ENCODE peak calls at places on chromosomes 4 and X, in five cellular contexts. One of them, this sample, is unnamed.

GRCh38 chr4:168744021-168744420 is 247.2 kb downstream of the PALLD start:
- DNase-seq in GM13976: no peak
- DNase-seq in HFFc6: no peak
- DNase-seq in activated naive CD8-positive, alpha-beta T cell treated with anti-CD3 and anti-CD28 coated beads for 36 hours: no peak
- DNase-seq in left cardiac atrium: no peak
- DNase-seq in this sample: no peak

GRCh38 chrX:16160729-16161128 is 6.6 kb upstream of the MAGEB17 start:
- DNase-seq in GM13976: no peak
- DNase-seq in HFFc6: peak; percentile 78
- DNase-seq in activated naive CD8-positive, alpha-beta T cell treated with anti-CD3 and anti-CD28 coated beads for 36 hours: no peak
- DNase-seq in left cardiac atrium: no peak
- DNase-seq in this sample: no peak

GRCh38 chr4:170374770-170375169 is 285.0 kb upstream of the AADAT start:
- DNase-seq in GM13976: peak; percentile 45
- DNase-seq in HFFc6: no peak
- DNase-seq in activated naive CD8-positive, alpha-beta T cell treated with anti-CD3 and anti-CD28 coated beads for 36 hours: peak; percentile 3
- DNase-seq in left cardiac atrium: no peak
- DNase-seq in this sample: peak; percentile 47

GRCh38 chr4:2621419-2621818 is 85.0 kb downstream of the FAM193A start:
- DNase-seq in GM13976: no peak
- DNase-seq in HFFc6: no peak
- DNase-seq in activated naive CD8-positive, alpha-beta T cell treated with anti-CD3 and anti-CD28 coated beads for 36 hours: no peak
- DNase-seq in left cardiac atrium: no peak
- DNase-seq in this sample: no peak

GRCh38 chrX:130114141-130114561 is 3.9 kb upstream of the ELF4 start:
- DNase-seq in GM13976: no peak
- DNase-seq in HFFc6: no peak
- DNase-seq in activated naive CD8-positive, alpha-beta T cell treated with anti-CD3 and anti-CD28 coated beads for 36 hours: no peak
- DNase-seq in left cardiac atrium: no peak
- DNase-seq in this sample: no peak

GRCh38 chr4:2786152-2786671 is 6.7 kb upstream of the SH3BP2 start:
- DNase-seq in GM13976: peak; percentile 74
- DNase-seq in HFFc6: no peak
- DNase-seq in activated naive CD8-positive, alpha-beta T cell treated with anti-CD3 and anti-CD28 coated beads for 36 hours: peak; percentile 84
- DNase-seq in left cardiac atrium: no peak
- DNase-seq in this sample: peak; percentile 69

GRCh38 chrX:52346462-52347165 is 22.2 kb upstream of the XAGE2 start:
- DNase-seq in GM13976: no peak
- DNase-seq in HFFc6: peak; percentile 23
- DNase-seq in activated naive CD8-positive, alpha-beta T cell treated with anti-CD3 and anti-CD28 coated beads for 36 hours: peak; percentile 10
- DNase-seq in left cardiac atrium: no peak
- DNase-seq in this sample: no peak

GRCh38 chr4:57190651-57191481 is 80.7 kb upstream of the IGFBP7 start:
- DNase-seq in GM13976: peak; percentile 40
- DNase-seq in HFFc6: peak; percentile 27
- DNase-seq in activated naive CD8-positive, alpha-beta T cell treated with anti-CD3 and anti-CD28 coated beads for 36 hours: peak; percentile 5
- DNase-seq in left cardiac atrium: no peak
- DNase-seq in this sample: peak; percentile 36

GRCh38 chrX:120111611-120112010 is 4.1 kb downstream of the RHOXF1 start:
- DNase-seq in GM13976: no peak
- DNase-seq in HFFc6: no peak
- DNase-seq in activated naive CD8-positive, alpha-beta T cell treated with anti-CD3 and anti-CD28 coated beads for 36 hours: no peak
- DNase-seq in left cardiac atrium: no peak
- DNase-seq in this sample: no peak

GRCh38 chrX:15475021-15475420 is 18.1 kb downstream of the PIR start:
- DNase-seq in GM13976: no peak
- DNase-seq in HFFc6: no peak
- DNase-seq in activated naive CD8-positive, alpha-beta T cell treated with anti-CD3 and anti-CD28 coated beads for 36 hours: no peak
- DNase-seq in left cardiac atrium: no peak
- DNase-seq in this sample: no peak

GRCh38 chr4:25795566-25796454 is 67.0 kb downstream of the SEL1L3 start:
- DNase-seq in GM13976: no peak
- DNase-seq in HFFc6: peak; percentile 87
- DNase-seq in activated naive CD8-positive, alpha-beta T cell treated with anti-CD3 and anti-CD28 coated beads for 36 hours: no peak
- DNase-seq in left cardiac atrium: no peak
- DNase-seq in this sample: no peak

GRCh38 chr4:174437324-174437723 is 85.0 kb downstream of the HPGD start:
- DNase-seq in GM13976: no peak
- DNase-seq in HFFc6: no peak
- DNase-seq in activated naive CD8-positive, alpha-beta T cell treated with anti-CD3 and anti-CD28 coated beads for 36 hours: no peak
- DNase-seq in left cardiac atrium: no peak
- DNase-seq in this sample: no peak

GRCh38 chrX:75968293-75968692 is 183.2 kb upstream of the MAGEE2 start:
- DNase-seq in GM13976: no peak
- DNase-seq in HFFc6: no peak
- DNase-seq in activated naive CD8-positive, alpha-beta T cell treated with anti-CD3 and anti-CD28 coated beads for 36 hours: no peak
- DNase-seq in left cardiac atrium: no peak
- DNase-seq in this sample: no peak

GRCh38 chr4:85807247-85807915 is 332.4 kb downstream of the ARHGAP24 start:
- DNase-seq in GM13976: no peak
- DNase-seq in HFFc6: no peak
- DNase-seq in activated naive CD8-positive, alpha-beta T cell treated with anti-CD3 and anti-CD28 coated beads for 36 hours: no peak
- DNase-seq in left cardiac atrium: peak; percentile 63
- DNase-seq in this sample: no peak

GRCh38 chrX:20252392-20253231 is 14.1 kb downstream of the RPS6KA3 start:
- DNase-seq in GM13976: peak; percentile 15
- DNase-seq in HFFc6: no peak
- DNase-seq in activated naive CD8-positive, alpha-beta T cell treated with anti-CD3 and anti-CD28 coated beads for 36 hours: peak; percentile 57
- DNase-seq in left cardiac atrium: peak; percentile 37
- DNase-seq in this sample: peak; percentile 16

GRCh38 chr4:961651-962230 is 11.6 kb downstream of the DGKQ start:
- DNase-seq in GM13976: no peak
- DNase-seq in HFFc6: no peak
- DNase-seq in activated naive CD8-positive, alpha-beta T cell treated with anti-CD3 and anti-CD28 coated beads for 36 hours: no peak
- DNase-seq in left cardiac atrium: no peak
- DNase-seq in this sample: no peak

GRCh38 chrX:133362538-133362937 is 52.8 kb downstream of the GPC4 start:
- DNase-seq in GM13976: no peak
- DNase-seq in HFFc6: no peak
- DNase-seq in activated naive CD8-positive, alpha-beta T cell treated with anti-CD3 and anti-CD28 coated beads for 36 hours: no peak
- DNase-seq in left cardiac atrium: no peak
- DNase-seq in this sample: no peak

GRCh38 chr4:129358571-129358970 is 262.6 kb downstream of the C4orf33 start:
- DNase-seq in GM13976: no peak
- DNase-seq in HFFc6: peak; percentile 54
- DNase-seq in activated naive CD8-positive, alpha-beta T cell treated with anti-CD3 and anti-CD28 coated beads for 36 hours: no peak
- DNase-seq in left cardiac atrium: no peak
- DNase-seq in this sample: no peak

GRCh38 chr4:183241771-183242170 is 78.3 kb downstream of the CLDN22 start:
- DNase-seq in GM13976: no peak
- DNase-seq in HFFc6: no peak
- DNase-seq in activated naive CD8-positive, alpha-beta T cell treated with anti-CD3 and anti-CD28 coated beads for 36 hours: no peak
- DNase-seq in left cardiac atrium: no peak
- DNase-seq in this sample: no peak

GRCh38 chr4:95231713-95232112 is 317.1 kb downstream of the UNC5C start:
- DNase-seq in GM13976: no peak
- DNase-seq in HFFc6: no peak
- DNase-seq in activated naive CD8-positive, alpha-beta T cell treated with anti-CD3 and anti-CD28 coated beads for 36 hours: no peak
- DNase-seq in left cardiac atrium: no peak
- DNase-seq in this sample: no peak

GRCh38 chr4:95114521-95114920 is 356.8 kb downstream of the BMPR1B start:
- DNase-seq in GM13976: no peak
- DNase-seq in HFFc6: no peak
- DNase-seq in activated naive CD8-positive, alpha-beta T cell treated with anti-CD3 and anti-CD28 coated beads for 36 hours: no peak
- DNase-seq in left cardiac atrium: no peak
- DNase-seq in this sample: no peak

GRCh38 chr4:4848540-4848939 is 10.9 kb upstream of the MSX1 start:
- DNase-seq in GM13976: no peak
- DNase-seq in HFFc6: no peak
- DNase-seq in activated naive CD8-positive, alpha-beta T cell treated with anti-CD3 and anti-CD28 coated beads for 36 hours: no peak
- DNase-seq in left cardiac atrium: no peak
- DNase-seq in this sample: no peak

GRCh38 chr4:145279122-145279960 is 99.0 kb upstream of the OTUD4 start:
- DNase-seq in GM13976: no peak
- DNase-seq in HFFc6: peak; percentile 86
- DNase-seq in activated naive CD8-positive, alpha-beta T cell treated with anti-CD3 and anti-CD28 coated beads for 36 hours: no peak
- DNase-seq in left cardiac atrium: no peak
- DNase-seq in this sample: no peak

GRCh38 chr4:182291597-182291996 is 48.4 kb downstream of the TENM3 start:
- DNase-seq in GM13976: no peak
- DNase-seq in HFFc6: no peak
- DNase-seq in activated naive CD8-positive, alpha-beta T cell treated with anti-CD3 and anti-CD28 coated beads for 36 hours: no peak
- DNase-seq in left cardiac atrium: no peak
- DNase-seq in this sample: no peak

GRCh38 chrX:118975831-118976598 is 1.6 kb downstream of the LONRF3 start:
- DNase-seq in GM13976: peak; percentile 41
- DNase-seq in HFFc6: no peak
- DNase-seq in activated naive CD8-positive, alpha-beta T cell treated with anti-CD3 and anti-CD28 coated beads for 36 hours: peak; percentile 65
- DNase-seq in left cardiac atrium: peak; percentile 82
- DNase-seq in this sample: peak; percentile 23

GRCh38 chr4:23060776-23061175 is 368.0 kb downstream of the GBA3 start:
- DNase-seq in GM13976: no peak
- DNase-seq in HFFc6: no peak
- DNase-seq in activated naive CD8-positive, alpha-beta T cell treated with anti-CD3 and anti-CD28 coated beads for 36 hours: no peak
- DNase-seq in left cardiac atrium: no peak
- DNase-seq in this sample: no peak

GRCh38 chrX:72475338-72475737 is 97.3 kb downstream of the HDAC8 start:
- DNase-seq in GM13976: no peak
- DNase-seq in HFFc6: no peak
- DNase-seq in activated naive CD8-positive, alpha-beta T cell treated with anti-CD3 and anti-CD28 coated beads for 36 hours: no peak
- DNase-seq in left cardiac atrium: no peak
- DNase-seq in this sample: no peak

This sample was measured in GM10248.